ENCODE peak calls at places on chromosomes 13 and 19, in nine cellular contexts. One of them, this sample, is unnamed.

GRCh38 chr13:30572859-30573275 is 44.9 kb upstream of the USPL1 start:
- DNase-seq in breast epithelium: no peak
- DNase-seq in heart right ventricle: peak
- DNase-seq in mammary epithelial cell: peak
- DNase-seq in body of pancreas: peak
- DNase-seq in stomach: no peak
- DNase-seq in Panc1: no peak
- DNase-seq in WERI-Rb-1: no peak
- DNase-seq in Caco-2: no peak
- DNase-seq in this sample: no peak

GRCh38 chr13:40329682-40330485 is 336.6 kb downstream of the FOXO1 start:
- DNase-seq in Caco-2: no peak
- DNase-seq in heart right ventricle: no peak
- DNase-seq in Panc1: no peak
- DNase-seq in stomach: no peak
- DNase-seq in WERI-Rb-1: no peak
- DNase-seq in breast epithelium: no peak
- DNase-seq in body of pancreas: no peak
- DNase-seq in mammary epithelial cell: no peak
- DNase-seq in this sample: no peak

GRCh38 chr13:73018336-73018735 is 40.5 kb upstream of the KLF5 start:
- DNase-seq in stomach: no peak
- DNase-seq in breast epithelium: no peak
- DNase-seq in mammary epithelial cell: no peak
- DNase-seq in WERI-Rb-1: no peak
- DNase-seq in heart right ventricle: no peak
- DNase-seq in body of pancreas: no peak
- DNase-seq in Caco-2: no peak
- DNase-seq in Panc1: no peak
- DNase-seq in this sample: no peak

GRCh38 chr19:40232949-40233810 is 6.7 kb upstream of the CCNP start:
- DNase-seq in Caco-2: no peak
- DNase-seq in stomach: no peak
- DNase-seq in body of pancreas: no peak
- DNase-seq in breast epithelium: no peak
- DNase-seq in Panc1: no peak
- DNase-seq in mammary epithelial cell: no peak
- DNase-seq in WERI-Rb-1: no peak
- DNase-seq in heart right ventricle: no peak
- DNase-seq in this sample: no peak

GRCh38 chr19:15241259-15241658 is 9.0 kb upstream of the EPHX3 start:
- DNase-seq in mammary epithelial cell: no peak
- DNase-seq in breast epithelium: no peak
- DNase-seq in stomach: no peak
- DNase-seq in body of pancreas: no peak
- DNase-seq in Panc1: no peak
- DNase-seq in Caco-2: no peak
- DNase-seq in heart right ventricle: no peak
- DNase-seq in WERI-Rb-1: no peak
- DNase-seq in this sample: no peak

GRCh38 chr19:16608290-16608704 is 19.7 kb downstream of the MED26 start:
- DNase-seq in heart right ventricle: no peak
- DNase-seq in mammary epithelial cell: peak
- DNase-seq in stomach: no peak
- DNase-seq in breast epithelium: no peak
- DNase-seq in Panc1: no peak
- DNase-seq in WERI-Rb-1: no peak
- DNase-seq in body of pancreas: peak
- DNase-seq in Caco-2: no peak
- DNase-seq in this sample: peak

GRCh38 chr13:49935171-49936084 is 712 bp downstream of the SPRYD7 start:
- DNase-seq in Caco-2: peak
- DNase-seq in Panc1: no peak
- DNase-seq in body of pancreas: peak
- DNase-seq in WERI-Rb-1: peak
- DNase-seq in heart right ventricle: peak
- DNase-seq in stomach: peak
- DNase-seq in mammary epithelial cell: peak
- DNase-seq in breast epithelium: no peak
- DNase-seq in this sample: no peak

GRCh38 chr13:85316501-85316900 is 482.7 kb downstream of the SLITRK6 start:
- DNase-seq in WERI-Rb-1: no peak
- DNase-seq in body of pancreas: no peak
- DNase-seq in Caco-2: no peak
- DNase-seq in Panc1: no peak
- DNase-seq in stomach: no peak
- DNase-seq in heart right ventricle: no peak
- DNase-seq in mammary epithelial cell: no peak
- DNase-seq in breast epithelium: no peak
- DNase-seq in this sample: no peak

GRCh38 chr13:99658266-99658991 is 157.2 kb downstream of the TM9SF2 start:
- DNase-seq in Panc1: no peak
- DNase-seq in heart right ventricle: peak
- DNase-seq in breast epithelium: peak
- DNase-seq in body of pancreas: peak
- DNase-seq in WERI-Rb-1: peak
- DNase-seq in Caco-2: no peak
- DNase-seq in stomach: peak
- DNase-seq in mammary epithelial cell: peak
- DNase-seq in this sample: peak

GRCh38 chr19:49746206-49746958 is 16.7 kb downstream of the TSKS start:
- DNase-seq in heart right ventricle: no peak
- DNase-seq in mammary epithelial cell: no peak
- DNase-seq in body of pancreas: peak
- DNase-seq in stomach: peak
- DNase-seq in Panc1: no peak
- DNase-seq in Caco-2: peak
- DNase-seq in breast epithelium: peak
- DNase-seq in WERI-Rb-1: peak
- DNase-seq in this sample: no peak

GRCh38 chr13:34420975-34421719 is 520.9 kb upstream of the NBEA start:
- DNase-seq in Caco-2: no peak
- DNase-seq in heart right ventricle: no peak
- DNase-seq in mammary epithelial cell: peak
- DNase-seq in breast epithelium: peak
- DNase-seq in Panc1: no peak
- DNase-seq in WERI-Rb-1: no peak
- DNase-seq in body of pancreas: no peak
- DNase-seq in stomach: no peak
- DNase-seq in this sample: no peak

GRCh38 chr13:46572758-46573384 is 19.9 kb downstream of the LRCH1 start:
- DNase-seq in Panc1: no peak
- DNase-seq in body of pancreas: no peak
- DNase-seq in Caco-2: no peak
- DNase-seq in mammary epithelial cell: no peak
- DNase-seq in WERI-Rb-1: peak
- DNase-seq in stomach: no peak
- DNase-seq in breast epithelium: no peak
- DNase-seq in heart right ventricle: no peak
- DNase-seq in this sample: no peak

GRCh38 chr19:16025108-16026101 is 50.9 kb upstream of the TPM4 start:
- DNase-seq in mammary epithelial cell: peak
- DNase-seq in WERI-Rb-1: peak
- DNase-seq in stomach: peak
- DNase-seq in heart right ventricle: no peak
- DNase-seq in breast epithelium: no peak
- DNase-seq in Panc1: peak
- DNase-seq in body of pancreas: peak
- DNase-seq in Caco-2: peak
- DNase-seq in this sample: no peak

GRCh38 chr19:30671622-30672051 is 299.5 kb downstream of the ZNF536 start:
- DNase-seq in heart right ventricle: peak
- DNase-seq in mammary epithelial cell: no peak
- DNase-seq in Panc1: no peak
- DNase-seq in Caco-2: no peak
- DNase-seq in WERI-Rb-1: no peak
- DNase-seq in breast epithelium: no peak
- DNase-seq in stomach: peak
- DNase-seq in body of pancreas: no peak
- DNase-seq in this sample: no peak

GRCh38 chr19:51586103-51586728 is 15.1 kb downstream of the ZNF175 start:
- DNase-seq in WERI-Rb-1: no peak
- DNase-seq in body of pancreas: no peak
- DNase-seq in stomach: no peak
- DNase-seq in Panc1: no peak
- DNase-seq in Caco-2: no peak
- DNase-seq in breast epithelium: no peak
- DNase-seq in heart right ventricle: no peak
- DNase-seq in mammary epithelial cell: no peak
- DNase-seq in this sample: no peak

GRCh38 chr19:13155472-13156284 is 5.5 kb downstream of the IER2 start:
- DNase-seq in mammary epithelial cell: peak
- DNase-seq in Caco-2: peak
- DNase-seq in WERI-Rb-1: peak
- DNase-seq in Panc1: no peak
- DNase-seq in body of pancreas: peak
- DNase-seq in stomach: peak
- DNase-seq in breast epithelium: peak
- DNase-seq in heart right ventricle: peak
- DNase-seq in this sample: no peak

GRCh38 chr19:679418-680286 is 3.5 kb downstream of the FSTL3 start:
- DNase-seq in body of pancreas: peak
- DNase-seq in mammary epithelial cell: peak
- DNase-seq in heart right ventricle: peak
- DNase-seq in WERI-Rb-1: peak
- DNase-seq in breast epithelium: no peak
- DNase-seq in Panc1: no peak
- DNase-seq in stomach: peak
- DNase-seq in Caco-2: peak
- DNase-seq in this sample: peak
- TF ChIP-seq CTCF in body of pancreas: no peak
- TF ChIP-seq CTCF in mammary epithelial cell: no peak
- TF ChIP-seq CTCF in heart right ventricle: no peak
- TF ChIP-seq CTCF in WERI-Rb-1: no peak
- TF ChIP-seq CTCF in breast epithelium: no peak
- TF ChIP-seq CTCF in Panc1: no peak
- TF ChIP-seq CTCF in stomach: no peak
- TF ChIP-seq CTCF in Caco-2: no peak
- TF ChIP-seq CTCF in this sample: no peak

GRCh38 chr19:45955905-45956608 is 17.6 kb downstream of the NOVA2 start:
- DNase-seq in stomach: no peak
- DNase-seq in mammary epithelial cell: peak
- DNase-seq in Panc1: no peak
- DNase-seq in body of pancreas: peak
- DNase-seq in WERI-Rb-1: no peak
- DNase-seq in Caco-2: no peak
- DNase-seq in breast epithelium: peak
- DNase-seq in heart right ventricle: peak
- DNase-seq in this sample: peak

GRCh38 chr19:45954132-45954531 is 19.5 kb downstream of the NOVA2 start:
- DNase-seq in stomach: no peak
- DNase-seq in mammary epithelial cell: no peak
- DNase-seq in Panc1: no peak
- DNase-seq in breast epithelium: no peak
- DNase-seq in heart right ventricle: no peak
- DNase-seq in WERI-Rb-1: peak
- DNase-seq in Caco-2: no peak
- DNase-seq in body of pancreas: no peak
- DNase-seq in this sample: no peak

GRCh38 chr19:45953676-45954075 is 20.0 kb downstream of the NOVA2 start:
- DNase-seq in body of pancreas: no peak
- DNase-seq in Caco-2: no peak
- DNase-seq in Panc1: no peak
- DNase-seq in mammary epithelial cell: peak
- DNase-seq in breast epithelium: no peak
- DNase-seq in heart right ventricle: no peak
- DNase-seq in WERI-Rb-1: no peak
- DNase-seq in stomach: no peak
- DNase-seq in this sample: no peak

GRCh38 chr19:45952341-45952690 is 21.3 kb downstream of the NOVA2 start:
- DNase-seq in heart right ventricle: no peak
- DNase-seq in stomach: no peak
- DNase-seq in WERI-Rb-1: peak
- DNase-seq in Panc1: no peak
- DNase-seq in breast epithelium: no peak
- DNase-seq in body of pancreas: no peak
- DNase-seq in Caco-2: no peak
- DNase-seq in mammary epithelial cell: no peak
- DNase-seq in this sample: no peak

DNA sequence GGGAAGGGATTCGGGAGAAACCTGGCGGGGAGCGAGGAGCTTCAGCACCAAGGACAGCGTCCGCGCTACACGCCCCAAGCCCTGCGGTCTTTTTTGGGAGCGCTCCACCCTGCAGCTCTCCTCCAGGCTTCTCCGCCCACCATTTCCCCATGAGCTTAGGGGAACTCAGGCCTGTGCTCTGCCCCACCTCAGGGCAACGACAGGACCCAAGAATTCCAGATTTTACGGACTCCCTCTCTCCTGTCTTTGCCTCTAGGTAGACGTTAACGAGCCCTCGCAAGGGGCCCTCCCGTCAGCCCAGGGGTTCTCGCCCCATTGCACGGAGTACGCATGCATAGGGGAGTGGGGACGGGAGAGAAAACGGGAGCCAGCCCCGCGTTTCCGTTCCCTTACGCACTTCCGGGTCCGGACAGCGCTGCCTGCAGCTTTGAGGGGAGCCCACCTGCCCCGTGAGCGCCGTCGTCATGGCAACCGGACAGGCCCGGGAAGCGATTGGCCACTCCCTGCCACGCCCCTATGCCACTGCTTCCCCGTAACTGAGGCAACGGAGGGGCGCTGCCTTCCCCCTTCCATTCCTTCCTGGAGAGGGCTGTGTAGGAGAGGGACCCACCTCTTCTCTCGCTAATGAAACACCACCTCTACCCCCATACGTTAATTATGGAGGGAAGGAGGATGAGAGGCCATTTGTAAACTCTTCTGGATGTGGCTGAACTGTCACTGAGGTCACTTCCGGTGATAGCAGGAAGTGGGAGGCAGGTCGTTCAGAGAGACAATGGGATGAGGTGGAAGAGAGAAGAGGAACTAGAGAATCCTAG is 20.8 kb downstream of the NOVA2 start:
- DNase-seq in breast epithelium: no peak
- DNase-seq in stomach: peak
- DNase-seq in body of pancreas: peak
- DNase-seq in WERI-Rb-1: peak
- DNase-seq in Caco-2: peak
- DNase-seq in Panc1: no peak
- DNase-seq in heart right ventricle: peak
- DNase-seq in mammary epithelial cell: peak
- DNase-seq in this sample: peak
- H3K4me3 ChIP-seq in breast epithelium: peak
- H3K4me3 ChIP-seq in stomach: no peak
- H3K4me3 ChIP-seq in body of pancreas: no peak
- H3K4me3 ChIP-seq in WERI-Rb-1: peak
- H3K4me3 ChIP-seq in Caco-2: no peak
- H3K4me3 ChIP-seq in Panc1: no peak
- H3K4me3 ChIP-seq in heart right ventricle: peak
- H3K4me3 ChIP-seq in mammary epithelial cell: no peak
- H3K4me3 ChIP-seq in this sample: no peak

GRCh38 chr13:77274126-77274525 is 52.8 kb downstream of the MYCBP2 start:
- DNase-seq in stomach: no peak
- DNase-seq in WERI-Rb-1: no peak
- DNase-seq in breast epithelium: no peak
- DNase-seq in body of pancreas: no peak
- DNase-seq in heart right ventricle: no peak
- DNase-seq in Caco-2: no peak
- DNase-seq in Panc1: no peak
- DNase-seq in mammary epithelial cell: no peak
- DNase-seq in this sample: no peak
- TF ChIP-seq CTCF in stomach: no peak
- TF ChIP-seq CTCF in WERI-Rb-1: no peak
- TF ChIP-seq CTCF in breast epithelium: no peak
- TF ChIP-seq CTCF in body of pancreas: no peak
- TF ChIP-seq CTCF in heart right ventricle: no peak
- TF ChIP-seq CTCF in Caco-2: no peak
- TF ChIP-seq CTCF in Panc1: no peak
- TF ChIP-seq CTCF in mammary epithelial cell: no peak
- TF ChIP-seq CTCF in this sample: no peak

GRCh38 chr19:47374876-47375693 is 26.0 kb downstream of the DHX34 start:
- DNase-seq in breast epithelium: no peak
- DNase-seq in stomach: no peak
- DNase-seq in WERI-Rb-1: no peak
- DNase-seq in Panc1: no peak
- DNase-seq in heart right ventricle: no peak
- DNase-seq in body of pancreas: no peak
- DNase-seq in mammary epithelial cell: no peak
- DNase-seq in Caco-2: no peak
- DNase-seq in this sample: no peak
- H3K4me3 ChIP-seq in breast epithelium: no peak
- H3K4me3 ChIP-seq in stomach: no peak
- H3K4me3 ChIP-seq in WERI-Rb-1: no peak
- H3K4me3 ChIP-seq in Panc1: no peak
- H3K4me3 ChIP-seq in heart right ventricle: no peak
- H3K4me3 ChIP-seq in body of pancreas: no peak
- H3K4me3 ChIP-seq in mammary epithelial cell: no peak
- H3K4me3 ChIP-seq in Caco-2: no peak
- H3K4me3 ChIP-seq in this sample: no peak

This sample was measured in astrocyte of the cerebellum.